ENCODE peak calls at places on chromosomes 11 and 22, in eight cellular contexts. Q, M, H, J, U, N, G and L are unnamed samples.

GRCh38 chr22:29031236-29031982 is 30.2 kb downstream of the C22orf31 start:
- DNase-seq in Q (no peak), M (peak; percentile 52), H (no peak), J (no peak), U (peak; percentile 83), N (no peak), G (peak; percentile 58), L (no peak)

GRCh38 chr22:42947211-42947990 is 67.5 kb downstream of the PACSIN2 start:
- DNase-seq in Q (no peak), M (peak; percentile 55), H (peak; percentile 81), J (peak; percentile 26), U (peak; percentile 72), N (peak; percentile 41), G (no peak), L (no peak)

GRCh38 chr22:37676691-37677627 is 1.5 kb downstream of the LGALS1 start:
- DNase-seq in Q (peak; percentile 33), M (peak; percentile 89), H (peak; percentile 73), J (peak; percentile 90), U (peak; percentile 93), N (peak; percentile 37), G (peak; percentile 94), L (peak; percentile 78)

GRCh38 chr11:94106699-94107098 is 21.9 kb upstream of the PANX1 start:
- DNase-seq in Q (no peak), M (peak; percentile 36), H (no peak), J (no peak), U (no peak), N (no peak), G (no peak), L (no peak)

GRCh38 chr11:96257972-96258951 is 84.7 kb downstream of the MAML2 start:
- DNase-seq in Q (no peak), M (no peak), H (no peak), J (no peak), U (no peak), N (no peak), G (no peak), L (no peak)

GRCh38 chr22:34414467-34415440 is 494.5 kb upstream of the LARGE1 start:
- DNase-seq in Q (peak; percentile 73), M (peak; percentile 12), H (no peak), J (peak; percentile 79), U (peak; percentile 46), N (peak; percentile 72), G (peak; percentile 62), L (peak; percentile 74)

GRCh38 chr22:41256898-41257260 is 16.1 kb upstream of the CHADL start:
- DNase-seq in Q (no peak), M (no peak), H (peak; percentile 61), J (no peak), U (peak; percentile 53), N (no peak), G (no peak), L (no peak)

GRCh38 chr11:46675288-46675851 is 25.0 kb downstream of the ARHGAP1 start:
- DNase-seq in Q (no peak), M (peak; percentile 56), H (peak; percentile 70), J (no peak), U (peak; percentile 72), N (no peak), G (peak; percentile 73), L (no peak)

GRCh38 chr11:40228671-40229070 is 1230.8 kb downstream of the LRRC4C start:
- DNase-seq in Q (no peak), M (no peak), H (no peak), J (no peak), U (no peak), N (no peak), G (no peak), L (no peak)

DNA sequence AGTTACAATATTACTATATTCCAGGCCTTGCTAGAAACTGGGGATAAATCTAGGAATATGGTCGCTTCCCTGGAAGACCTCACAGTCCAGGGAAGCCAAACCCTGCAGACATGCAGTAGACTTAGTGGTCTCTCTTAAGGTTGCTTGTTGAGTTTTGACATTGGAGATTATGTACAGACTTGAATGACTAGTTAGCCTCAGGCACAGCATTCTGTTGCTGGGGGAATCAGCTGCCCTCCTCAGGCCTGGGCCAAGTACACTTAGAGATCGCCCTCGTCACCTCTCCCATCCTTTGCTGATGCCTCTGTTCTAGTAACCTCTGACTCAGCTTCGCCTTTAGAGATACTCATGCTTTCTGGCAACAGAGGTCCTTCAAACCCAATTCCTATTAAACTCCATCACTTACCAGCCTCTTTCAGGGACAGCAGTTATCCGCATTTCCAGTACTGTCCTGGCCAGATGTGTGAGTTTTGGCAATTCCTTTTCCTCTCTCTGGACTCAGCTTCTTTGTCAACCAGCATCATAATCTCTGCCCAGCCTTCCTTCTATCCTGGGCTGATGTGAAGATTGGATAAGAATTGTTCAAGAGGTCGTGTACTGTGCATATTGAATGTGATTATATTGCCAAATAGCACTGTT is 794 bp upstream of the ANAPC15 start:
- DNase-seq in Q (no peak), M (no peak), H (no peak), J (no peak), U (no peak), N (no peak), G (no peak), L (no peak)
- TF ChIP-seq CTCF in Q (no peak), M (no peak), H (no peak), J (no peak), U (no peak), N (no peak), G (no peak), L (no peak)

GRCh38 chr11:123434262-123434661 is 4.2 kb downstream of the GRAMD1B start:
- DNase-seq in Q (no peak), M (no peak), H (no peak), J (peak; percentile 47), U (peak; percentile 51), N (no peak), G (no peak), L (no peak)
- TF ChIP-seq CTCF in Q (no peak), M (peak; percentile 17), H (no peak), J (peak; percentile 37), U (peak; percentile 53), N (peak; percentile 42), G (peak; percentile 13), L (peak; percentile 50)

GRCh38 chr11:2891291-2891690 is 5.7 kb upstream of the CDKN1C start:
- DNase-seq in Q (no peak), M (no peak), H (no peak), J (peak; percentile 72), U (no peak), N (no peak), G (no peak), L (no peak)
- TF ChIP-seq CTCF in Q (no peak), M (no peak), H (no peak), J (peak; percentile 53), U (peak; percentile 42), N (no peak), G (no peak), L (no peak)

GRCh38 chr11:122360875-122361274 is 244.9 kb upstream of the BLID start:
- DNase-seq in Q (no peak), M (no peak), H (no peak), J (no peak), U (peak; percentile 36), N (no peak), G (no peak), L (no peak)
- TF ChIP-seq CTCF in Q (no peak), M (no peak), H (no peak), J (no peak), U (peak; percentile 61), N (peak; percentile 14), G (no peak), L (peak; percentile 32)

DNA sequence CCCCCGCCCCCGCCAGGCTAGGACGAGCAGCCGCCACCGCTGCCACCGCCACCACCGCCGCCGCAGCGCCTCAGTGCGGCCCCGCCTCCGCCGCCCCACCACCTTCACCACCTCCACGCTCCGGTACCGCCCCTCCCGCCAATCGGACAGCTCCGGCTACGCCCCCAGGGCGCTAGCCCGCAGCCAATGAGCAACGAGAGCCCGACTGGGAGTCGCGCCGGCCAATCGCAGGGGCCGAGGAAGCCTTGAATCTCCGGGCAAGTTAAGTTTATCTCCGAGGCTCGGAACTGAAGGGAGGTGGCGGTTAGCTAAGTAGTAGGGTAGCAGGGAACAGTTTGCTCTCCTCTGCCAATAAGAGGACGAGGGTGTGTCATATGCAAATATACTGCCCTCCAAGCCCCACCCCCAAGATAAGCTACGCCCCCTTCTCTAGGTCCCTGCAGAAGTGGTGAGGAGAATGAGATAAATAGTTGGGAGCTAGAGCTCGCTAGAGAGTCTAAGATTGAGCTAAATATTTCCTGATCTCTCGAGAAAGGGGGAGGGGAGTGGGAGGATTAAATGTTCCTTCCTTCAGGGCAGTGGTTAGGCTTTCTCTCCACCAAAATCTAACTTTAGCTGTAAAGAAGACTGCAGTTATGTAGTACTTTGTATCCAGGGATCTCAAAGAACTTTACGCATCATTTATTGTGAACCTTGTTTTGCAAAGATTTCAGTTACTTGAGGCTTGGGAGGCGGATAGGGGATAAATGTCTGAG is at the start of gene SESN3:
- DNase-seq in Q (peak; percentile 98), M (peak; percentile 99), H (peak; percentile 97), J (peak; percentile 99), U (peak; percentile 96), N (peak; percentile 96), G (peak; percentile 98), L (peak; percentile 99)
- TF ChIP-seq CTCF in Q (no peak), M (peak; percentile 45), H (no peak), J (no peak), U (no peak), N (no peak), G (no peak), L (no peak)

DNA sequence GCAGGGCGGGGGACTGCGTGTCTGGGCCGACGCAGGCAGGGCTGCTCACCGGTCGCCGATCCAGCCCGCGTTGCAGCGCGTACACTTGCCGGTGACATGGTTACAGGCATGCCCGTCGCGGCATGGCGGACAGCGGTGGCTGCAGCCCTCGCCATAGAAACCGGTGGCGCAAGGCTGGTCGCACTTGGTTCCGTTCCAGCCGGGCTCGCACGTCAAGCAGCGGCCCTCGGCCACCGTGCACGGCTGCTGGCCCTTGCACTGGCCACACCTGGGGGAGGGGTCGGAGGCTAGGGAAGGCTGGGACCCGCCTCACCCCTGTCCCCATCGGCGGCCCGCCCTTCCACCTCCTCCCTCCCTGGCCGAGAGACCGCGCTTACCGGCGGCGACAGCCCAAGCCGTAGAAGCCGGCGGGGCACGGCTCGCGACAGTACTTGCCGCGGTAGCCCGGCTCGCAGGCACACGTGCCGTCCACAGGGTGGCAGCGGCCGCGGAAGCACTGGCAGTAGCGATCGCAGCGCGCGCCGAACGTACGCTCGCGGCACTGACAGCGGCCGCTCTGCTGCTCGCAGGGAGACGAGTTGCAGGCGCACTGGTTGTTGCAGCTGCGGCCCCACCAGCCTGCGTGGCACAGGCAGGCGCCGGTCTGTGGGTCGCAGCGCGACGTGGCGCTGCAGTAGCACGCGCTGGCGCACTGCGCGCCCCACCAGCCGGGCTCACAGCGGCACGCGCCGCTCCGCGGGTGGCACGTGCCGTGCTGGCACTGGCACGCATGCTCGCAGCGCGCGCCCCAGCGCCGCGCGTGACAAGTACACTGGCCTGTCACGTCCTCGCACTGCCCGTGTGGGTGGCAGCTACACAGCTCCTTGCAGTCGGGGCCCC is 6.7 kb downstream of the SCARF2 start:
- DNase-seq in Q (peak; percentile 58), M (no peak), H (no peak), J (no peak), U (peak; percentile 63), N (peak; percentile 56), G (peak; percentile 40), L (no peak)
- TF ChIP-seq CTCF in Q (peak; percentile 64), M (peak; percentile 45), H (peak; percentile 27), J (peak; percentile 57), U (peak; percentile 10), N (peak; percentile 66), G (peak; percentile 23), L (peak; percentile 69)